ENCODE peak calls at places on chromosomes 1 and 21, in seven cellular contexts. A is RWPE1, U is osteocyte, K is A549, E is hippocampal formation, Z is ACHN, S is endothelial cell. I is an unnamed sample.
A peak's percentile ranks its signal among the peaks of the same experiment; 100 is the strongest.

GRCh38 chr1:3292051-3292722 is 162.3 kb upstream of the ARHGEF16 start:
- DNase-seq in A (no peak), U (no peak), K (no peak), E (no peak), Z (no peak), S (no peak), I (no peak)

GRCh38 chr1:48236716-48237470 is 14.4 kb downstream of the SLC5A9 start:
- DNase-seq in A (peak; percentile 51), U (peak; percentile 51), K (peak; percentile 40), E (no peak), Z (peak; percentile 37), S (no peak), I (no peak)

GRCh38 chr1:159753386-159753785 is 27.4 kb upstream of the DUSP23 start:
- DNase-seq in A (no peak), U (no peak), K (no peak), E (no peak), Z (no peak), S (no peak), I (no peak)

GRCh38 chr1:43334453-43335205 is 3.0 kb upstream of the MPL start:
- DNase-seq in A (no peak), U (no peak), K (no peak), E (no peak), Z (no peak), S (no peak), I (no peak)

GRCh38 chr1:206955476-206956312 is 9.4 kb upstream of the PIGR start:
- DNase-seq in A (no peak), U (no peak), K (no peak), E (no peak), Z (no peak), S (no peak), I (no peak)

GRCh38 chr1:31961536-31961935 is 23.4 kb upstream of the PTP4A2 start:
- DNase-seq in A (no peak), U (no peak), K (no peak), E (no peak), Z (no peak), S (no peak), I (no peak)

GRCh38 chr1:116997011-116997410 is 4.5 kb upstream of the CD101 start:
- DNase-seq in A (peak; percentile 26), U (no peak), K (no peak), E (no peak), Z (peak; percentile 75), S (no peak), I (no peak)

GRCh38 chr1:8283058-8283884 is 34.6 kb upstream of the SLC45A1 start:
- DNase-seq in A (no peak), U (no peak), K (no peak), E (no peak), Z (no peak), S (no peak), I (no peak)

GRCh38 chr21:15804247-15804985 is 74.6 kb downstream of the USP25 start:
- DNase-seq in A (no peak), U (no peak), K (no peak), E (peak; percentile 88), Z (no peak), S (no peak), I (no peak)